ENCODE peak calls at places on chromosome 22, in five cellular contexts. One of them, this sample, is unnamed.

GRCh38 chr22:33578752-33579151 is 341.5 kb downstream of the LARGE1 start:
- ATAC-seq in left cardiac atrium: no peak
- ATAC-seq in upper lobe of right lung: no peak
- ATAC-seq in activated naive CD4-positive, alpha-beta T cell treated with anti-CD3 and anti-CD28 coated beads, Interleukin-2, amount 50 U/mL, for 72 hours: no peak
- ATAC-seq in HepG2: peak
- ATAC-seq in this sample: no peak

GRCh38 chr22:46564084-46564714 is 26.8 kb upstream of the CELSR1 start:
- ATAC-seq in left cardiac atrium: no peak
- ATAC-seq in upper lobe of right lung: peak
- ATAC-seq in activated naive CD4-positive, alpha-beta T cell treated with anti-CD3 and anti-CD28 coated beads, Interleukin-2, amount 50 U/mL, for 72 hours: no peak
- ATAC-seq in HepG2: peak
- ATAC-seq in this sample: peak

GRCh38 chr22:40418366-40419201 is 48.2 kb downstream of the SGSM3 start:
- ATAC-seq in left cardiac atrium: no peak
- ATAC-seq in upper lobe of right lung: no peak
- ATAC-seq in activated naive CD4-positive, alpha-beta T cell treated with anti-CD3 and anti-CD28 coated beads, Interleukin-2, amount 50 U/mL, for 72 hours: no peak
- ATAC-seq in HepG2: no peak
- ATAC-seq in this sample: no peak

GRCh38 chr22:48702573-48703264 is 1125.0 kb downstream of the BRD1 start:
- ATAC-seq in left cardiac atrium: peak
- ATAC-seq in upper lobe of right lung: peak
- ATAC-seq in activated naive CD4-positive, alpha-beta T cell treated with anti-CD3 and anti-CD28 coated beads, Interleukin-2, amount 50 U/mL, for 72 hours: no peak
- ATAC-seq in HepG2: peak
- ATAC-seq in this sample: no peak

GRCh38 chr22:45678961-45679912 is 7.6 kb downstream of the ATXN10 start:
- ATAC-seq in left cardiac atrium: no peak
- ATAC-seq in upper lobe of right lung: no peak
- ATAC-seq in activated naive CD4-positive, alpha-beta T cell treated with anti-CD3 and anti-CD28 coated beads, Interleukin-2, amount 50 U/mL, for 72 hours: no peak
- ATAC-seq in HepG2: no peak
- ATAC-seq in this sample: no peak

GRCh38 chr22:20658433-20659222 is 115.3 kb upstream of the SERPIND1 start:
- ATAC-seq in left cardiac atrium: no peak
- ATAC-seq in upper lobe of right lung: no peak
- ATAC-seq in activated naive CD4-positive, alpha-beta T cell treated with anti-CD3 and anti-CD28 coated beads, Interleukin-2, amount 50 U/mL, for 72 hours: no peak
- ATAC-seq in HepG2: no peak
- ATAC-seq in this sample: no peak

GRCh38 chr22:19800761-19801244 is 40.2 kb downstream of the TBX1 start:
- ATAC-seq in left cardiac atrium: no peak
- ATAC-seq in upper lobe of right lung: peak
- ATAC-seq in activated naive CD4-positive, alpha-beta T cell treated with anti-CD3 and anti-CD28 coated beads, Interleukin-2, amount 50 U/mL, for 72 hours: no peak
- ATAC-seq in HepG2: peak
- ATAC-seq in this sample: no peak

GRCh38 chr22:25746012-25746373 is 4.0 kb downstream of the MYO18B start:
- ATAC-seq in left cardiac atrium: no peak
- ATAC-seq in upper lobe of right lung: no peak
- ATAC-seq in activated naive CD4-positive, alpha-beta T cell treated with anti-CD3 and anti-CD28 coated beads, Interleukin-2, amount 50 U/mL, for 72 hours: peak
- ATAC-seq in HepG2: no peak
- ATAC-seq in this sample: peak

GRCh38 chr22:50705219-50705691 is 32.6 kb downstream of the SHANK3 start:
- ATAC-seq in left cardiac atrium: peak
- ATAC-seq in upper lobe of right lung: peak
- ATAC-seq in activated naive CD4-positive, alpha-beta T cell treated with anti-CD3 and anti-CD28 coated beads, Interleukin-2, amount 50 U/mL, for 72 hours: no peak
- ATAC-seq in HepG2: no peak
- ATAC-seq in this sample: no peak

GRCh38 chr22:23156286-23156685 is 11.0 kb downstream of the RAB36 start:
- ATAC-seq in left cardiac atrium: no peak
- ATAC-seq in upper lobe of right lung: no peak
- ATAC-seq in activated naive CD4-positive, alpha-beta T cell treated with anti-CD3 and anti-CD28 coated beads, Interleukin-2, amount 50 U/mL, for 72 hours: no peak
- ATAC-seq in HepG2: peak
- ATAC-seq in this sample: no peak

GRCh38 chr22:46752286-46752685 is 10.2 kb upstream of the TBC1D22A start:
- ATAC-seq in left cardiac atrium: no peak
- ATAC-seq in upper lobe of right lung: no peak
- ATAC-seq in activated naive CD4-positive, alpha-beta T cell treated with anti-CD3 and anti-CD28 coated beads, Interleukin-2, amount 50 U/mL, for 72 hours: no peak
- ATAC-seq in HepG2: no peak
- ATAC-seq in this sample: no peak